ENCODE peak calls at places on chromosomes 12 and 14, in five cellular contexts. One of them, this sample, is unnamed.

GRCh38 chr12:87303396-87304012 is 725.7 kb downstream of the C12orf50 start:
- DNase-seq in M059J: no peak
- DNase-seq in EL: no peak
- DNase-seq in T-helper 17 cell: no peak
- DNase-seq in brain microvascular endothelial cell: no peak
- DNase-seq in this sample: no peak

GRCh38 chr14:73452341-73453191 is 5.8 kb downstream of the NUMB start:
- DNase-seq in T-helper 17 cell: no peak
- DNase-seq in EL: peak
- DNase-seq in M059J: peak
- DNase-seq in brain microvascular endothelial cell: peak
- DNase-seq in this sample: peak

GRCh38 chr12:103470664-103471063 is 25.1 kb downstream of the C12orf42 start:
- DNase-seq in EL: peak
- DNase-seq in M059J: peak
- DNase-seq in T-helper 17 cell: no peak
- DNase-seq in brain microvascular endothelial cell: no peak
- DNase-seq in this sample: peak

GRCh38 chr12:10339441-10339840 is 31.8 kb downstream of the KLRD1 start:
- DNase-seq in brain microvascular endothelial cell: peak
- DNase-seq in T-helper 17 cell: no peak
- DNase-seq in EL: peak
- DNase-seq in M059J: peak
- DNase-seq in this sample: peak

GRCh38 chr14:45249847-45250575 is 3.0 kb downstream of the MIS18BP1 start:
- DNase-seq in brain microvascular endothelial cell: peak
- DNase-seq in T-helper 17 cell: no peak
- DNase-seq in M059J: peak
- DNase-seq in EL: peak
- DNase-seq in this sample: peak

GRCh38 chr14:68669644-68670343 is 123.1 kb downstream of the ZFP36L1 start:
- DNase-seq in T-helper 17 cell: no peak
- DNase-seq in EL: no peak
- DNase-seq in brain microvascular endothelial cell: no peak
- DNase-seq in M059J: no peak
- DNase-seq in this sample: no peak

GRCh38 chr12:32131666-32132065 is 25.0 kb downstream of the BICD1 start:
- DNase-seq in EL: no peak
- DNase-seq in brain microvascular endothelial cell: no peak
- DNase-seq in M059J: no peak
- DNase-seq in T-helper 17 cell: no peak
- DNase-seq in this sample: no peak

GRCh38 chr12:81412940-81413339 is 335.1 kb downstream of the ACSS3 start:
- DNase-seq in EL: no peak
- DNase-seq in brain microvascular endothelial cell: no peak
- DNase-seq in M059J: no peak
- DNase-seq in T-helper 17 cell: no peak
- DNase-seq in this sample: no peak

GRCh38 chr12:121789800-121790748 is 3.4 kb downstream of the RHOF start:
- DNase-seq in EL: no peak
- DNase-seq in brain microvascular endothelial cell: no peak
- DNase-seq in T-helper 17 cell: peak
- DNase-seq in M059J: no peak
- DNase-seq in this sample: no peak

GRCh38 chr12:110581951-110582285 is 1.2 kb downstream of the PPTC7 start:
- DNase-seq in brain microvascular endothelial cell: no peak
- DNase-seq in T-helper 17 cell: no peak
- DNase-seq in EL: no peak
- DNase-seq in M059J: no peak
- DNase-seq in this sample: no peak

GRCh38 chr12:31499567-31499966 is 91.4 kb downstream of the DENND5B start:
- DNase-seq in EL: no peak
- DNase-seq in brain microvascular endothelial cell: no peak
- DNase-seq in M059J: no peak
- DNase-seq in T-helper 17 cell: no peak
- DNase-seq in this sample: no peak

GRCh38 chr12:10098762-10099161 is at the start of gene CLEC1A:
- DNase-seq in brain microvascular endothelial cell: no peak
- DNase-seq in T-helper 17 cell: no peak
- DNase-seq in M059J: peak
- DNase-seq in EL: no peak
- DNase-seq in this sample: no peak

GRCh38 chr12:29782821-29783772 is 645 bp downstream of the TMTC1 start:
- DNase-seq in M059J: peak
- DNase-seq in EL: peak
- DNase-seq in brain microvascular endothelial cell: no peak
- DNase-seq in T-helper 17 cell: no peak
- DNase-seq in this sample: peak

GRCh38 chr12:17666641-17667324 is 423.2 kb downstream of the RERGL start:
- DNase-seq in T-helper 17 cell: no peak
- DNase-seq in EL: no peak
- DNase-seq in brain microvascular endothelial cell: no peak
- DNase-seq in M059J: no peak
- DNase-seq in this sample: no peak

GRCh38 chr12:49687941-49688340 is 19.3 kb downstream of the FMNL3 start:
- DNase-seq in M059J: no peak
- DNase-seq in T-helper 17 cell: no peak
- DNase-seq in brain microvascular endothelial cell: no peak
- DNase-seq in EL: no peak
- DNase-seq in this sample: no peak

GRCh38 chr14:23079716-23080115 is 15.2 kb downstream of the ACIN1 start:
- DNase-seq in brain microvascular endothelial cell: no peak
- DNase-seq in EL: peak
- DNase-seq in M059J: peak
- DNase-seq in T-helper 17 cell: no peak
- DNase-seq in this sample: peak

GRCh38 chr14:71139058-71139946 is 232.0 kb downstream of the PCNX1 start:
- DNase-seq in M059J: peak
- DNase-seq in EL: peak
- DNase-seq in T-helper 17 cell: peak
- DNase-seq in brain microvascular endothelial cell: peak
- DNase-seq in this sample: no peak

GRCh38 chr12:122423258-122424165 is 1.0 kb upstream of the CLIP1 start:
- DNase-seq in T-helper 17 cell: no peak
- DNase-seq in EL: peak
- DNase-seq in M059J: peak
- DNase-seq in brain microvascular endothelial cell: no peak
- DNase-seq in this sample: peak

GRCh38 chr12:57429473-57430116 is 1.2 kb downstream of the R3HDM2 start:
- DNase-seq in EL: peak
- DNase-seq in T-helper 17 cell: no peak
- DNase-seq in brain microvascular endothelial cell: no peak
- DNase-seq in M059J: peak
- DNase-seq in this sample: peak

GRCh38 chr12:95942106-95942531 is 295 bp downstream of the CCDC38 start:
- DNase-seq in M059J: peak
- DNase-seq in brain microvascular endothelial cell: no peak
- DNase-seq in EL: no peak
- DNase-seq in T-helper 17 cell: no peak
- DNase-seq in this sample: peak

GRCh38 chr14:84927096-84927910 is 602.6 kb upstream of the FLRT2 start:
- DNase-seq in brain microvascular endothelial cell: no peak
- DNase-seq in T-helper 17 cell: no peak
- DNase-seq in M059J: no peak
- DNase-seq in EL: no peak
- DNase-seq in this sample: no peak

GRCh38 chr12:96383991-96384390 is 16.2 kb downstream of the CDK17 start:
- DNase-seq in brain microvascular endothelial cell: no peak
- DNase-seq in T-helper 17 cell: no peak
- DNase-seq in M059J: peak
- DNase-seq in EL: peak
- DNase-seq in this sample: peak

GRCh38 chr12:64810831-64811230 is 13.6 kb upstream of the TBC1D30 start:
- DNase-seq in M059J: peak
- DNase-seq in EL: peak
- DNase-seq in T-helper 17 cell: no peak
- DNase-seq in brain microvascular endothelial cell: no peak
- DNase-seq in this sample: no peak

GRCh38 chr12:117966511-117966910 is 2.3 kb downstream of the KSR2 start:
- DNase-seq in T-helper 17 cell: no peak
- DNase-seq in brain microvascular endothelial cell: no peak
- DNase-seq in M059J: no peak
- DNase-seq in EL: no peak
- DNase-seq in this sample: no peak

GRCh38 chr12:56362130-56363059 is at the start of gene APOF:
- DNase-seq in M059J: no peak
- DNase-seq in EL: no peak
- DNase-seq in brain microvascular endothelial cell: no peak
- DNase-seq in T-helper 17 cell: no peak
- DNase-seq in this sample: no peak

GRCh38 chr12:48982397-48983080 is 4.4 kb downstream of the WNT1 start:
- DNase-seq in brain microvascular endothelial cell: no peak
- DNase-seq in M059J: no peak
- DNase-seq in EL: no peak
- DNase-seq in T-helper 17 cell: no peak
- DNase-seq in this sample: no peak

GRCh38 chr12:20260864-20261263 is 107.5 kb upstream of the PDE3A start:
- DNase-seq in M059J: no peak
- DNase-seq in T-helper 17 cell: no peak
- DNase-seq in EL: no peak
- DNase-seq in brain microvascular endothelial cell: no peak
- DNase-seq in this sample: no peak

GRCh38 chr12:2358986-2359658 is 306.3 kb downstream of the CACNA1C start:
- DNase-seq in EL: no peak
- DNase-seq in M059J: no peak
- DNase-seq in brain microvascular endothelial cell: no peak
- DNase-seq in T-helper 17 cell: no peak
- DNase-seq in this sample: no peak

GRCh38 chr12:72133497-72134055 is 138.6 kb upstream of the TRHDE start:
- DNase-seq in brain microvascular endothelial cell: no peak
- DNase-seq in T-helper 17 cell: no peak
- DNase-seq in EL: peak
- DNase-seq in M059J: no peak
- DNase-seq in this sample: no peak

GRCh38 chr14:101819251-101819990 is 57.9 kb downstream of the PPP2R5C start:
- DNase-seq in T-helper 17 cell: peak
- DNase-seq in brain microvascular endothelial cell: no peak
- DNase-seq in M059J: no peak
- DNase-seq in EL: no peak
- DNase-seq in this sample: no peak

GRCh38 chr14:100281286-100282082 is 24.8 kb downstream of the SLC25A29 start:
- DNase-seq in EL: no peak
- DNase-seq in T-helper 17 cell: no peak
- DNase-seq in brain microvascular endothelial cell: no peak
- DNase-seq in M059J: peak
- DNase-seq in this sample: no peak

GRCh38 chr14:20560961-20561360 is at the start of gene RNASE9:
- DNase-seq in T-helper 17 cell: no peak
- DNase-seq in brain microvascular endothelial cell: no peak
- DNase-seq in EL: no peak
- DNase-seq in M059J: no peak
- DNase-seq in this sample: no peak

GRCh38 chr14:21498540-21499526 is 12.3 kb downstream of the METTL3 start:
- DNase-seq in EL: peak
- DNase-seq in brain microvascular endothelial cell: peak
- DNase-seq in T-helper 17 cell: no peak
- DNase-seq in M059J: peak
- DNase-seq in this sample: peak

GRCh38 chr14:98348505-98348904 is 923.5 kb downstream of the BCL11B start:
- DNase-seq in T-helper 17 cell: no peak
- DNase-seq in M059J: no peak
- DNase-seq in EL: no peak
- DNase-seq in brain microvascular endothelial cell: no peak
- DNase-seq in this sample: no peak

GRCh38 chr14:102711207-102711606 is 66.0 kb upstream of the TRAF3 start:
- DNase-seq in M059J: no peak
- DNase-seq in T-helper 17 cell: no peak
- DNase-seq in EL: no peak
- DNase-seq in brain microvascular endothelial cell: no peak
- DNase-seq in this sample: no peak

GRCh38 chr12:116693259-116694227 is 44.3 kb downstream of the SPRING1 start:
- DNase-seq in M059J: no peak
- DNase-seq in T-helper 17 cell: no peak
- DNase-seq in EL: no peak
- DNase-seq in brain microvascular endothelial cell: no peak
- DNase-seq in this sample: no peak

GRCh38 chr12:58443273-58443980 is 476.9 kb downstream of the LRIG3 start:
- DNase-seq in brain microvascular endothelial cell: peak
- DNase-seq in M059J: peak
- DNase-seq in EL: peak
- DNase-seq in T-helper 17 cell: no peak
- DNase-seq in this sample: no peak

This sample was measured in astrocyte.